ENCODE peak calls at places on chromosomes 13 and 19, in nine cellular contexts. One of them, this sample, is unnamed.

GRCh38 chr13:98752111-98752941 is at the start of gene SLC15A1:
- DNase-seq in endothelial cell: peak
- DNase-seq in aorta: no peak
- DNase-seq in upper lobe of right lung: no peak
- DNase-seq in stimulated activated CD4-positive, alpha-beta T cell treated with anti-CD3 and anti-CD28 coated beads, Interleukin-15, amount 100 ng/mL, for 24 hours: peak
- DNase-seq in natural killer cell: no peak
- DNase-seq in RKO: no peak
- DNase-seq in neural progenitor cell: peak
- DNase-seq in mammary epithelial cell: no peak
- DNase-seq in this sample: no peak

GRCh38 chr19:294341-294818 is 3.2 kb upstream of the PLPP2 start:
- DNase-seq in upper lobe of right lung: peak
- DNase-seq in stimulated activated CD4-positive, alpha-beta T cell treated with anti-CD3 and anti-CD28 coated beads, Interleukin-15, amount 100 ng/mL, for 24 hours: no peak
- DNase-seq in natural killer cell: no peak
- DNase-seq in mammary epithelial cell: no peak
- DNase-seq in RKO: peak
- DNase-seq in endothelial cell: no peak
- DNase-seq in neural progenitor cell: peak
- DNase-seq in aorta: peak
- DNase-seq in this sample: no peak

GRCh38 chr13:41691276-41691675 is 233.9 kb downstream of the RGCC start:
- DNase-seq in natural killer cell: no peak
- DNase-seq in aorta: no peak
- DNase-seq in endothelial cell: no peak
- DNase-seq in mammary epithelial cell: no peak
- DNase-seq in upper lobe of right lung: no peak
- DNase-seq in RKO: no peak
- DNase-seq in neural progenitor cell: no peak
- DNase-seq in stimulated activated CD4-positive, alpha-beta T cell treated with anti-CD3 and anti-CD28 coated beads, Interleukin-15, amount 100 ng/mL, for 24 hours: no peak
- DNase-seq in this sample: no peak

GRCh38 chr13:80168089-80168850 is 172.7 kb downstream of the SPRY2 start:
- DNase-seq in upper lobe of right lung: no peak
- DNase-seq in neural progenitor cell: no peak
- DNase-seq in mammary epithelial cell: peak
- DNase-seq in aorta: no peak
- DNase-seq in RKO: no peak
- DNase-seq in natural killer cell: no peak
- DNase-seq in stimulated activated CD4-positive, alpha-beta T cell treated with anti-CD3 and anti-CD28 coated beads, Interleukin-15, amount 100 ng/mL, for 24 hours: no peak
- DNase-seq in endothelial cell: no peak
- DNase-seq in this sample: no peak

GRCh38 chr13:71759506-71760225 is 107.3 kb downstream of the DACH1 start:
- DNase-seq in endothelial cell: no peak
- DNase-seq in mammary epithelial cell: no peak
- DNase-seq in aorta: no peak
- DNase-seq in upper lobe of right lung: no peak
- DNase-seq in RKO: no peak
- DNase-seq in natural killer cell: no peak
- DNase-seq in neural progenitor cell: peak
- DNase-seq in stimulated activated CD4-positive, alpha-beta T cell treated with anti-CD3 and anti-CD28 coated beads, Interleukin-15, amount 100 ng/mL, for 24 hours: no peak
- DNase-seq in this sample: peak

GRCh38 chr13:40508112-40508511 is 158.3 kb downstream of the FOXO1 start:
- DNase-seq in mammary epithelial cell: peak
- DNase-seq in aorta: no peak
- DNase-seq in upper lobe of right lung: no peak
- DNase-seq in natural killer cell: no peak
- DNase-seq in neural progenitor cell: no peak
- DNase-seq in endothelial cell: no peak
- DNase-seq in stimulated activated CD4-positive, alpha-beta T cell treated with anti-CD3 and anti-CD28 coated beads, Interleukin-15, amount 100 ng/mL, for 24 hours: no peak
- DNase-seq in RKO: no peak
- DNase-seq in this sample: no peak

GRCh38 chr13:39766464-39767167 is 111.2 kb downstream of the COG6 start:
- DNase-seq in stimulated activated CD4-positive, alpha-beta T cell treated with anti-CD3 and anti-CD28 coated beads, Interleukin-15, amount 100 ng/mL, for 24 hours: no peak
- DNase-seq in mammary epithelial cell: no peak
- DNase-seq in aorta: no peak
- DNase-seq in RKO: no peak
- DNase-seq in upper lobe of right lung: no peak
- DNase-seq in natural killer cell: no peak
- DNase-seq in endothelial cell: no peak
- DNase-seq in neural progenitor cell: no peak
- DNase-seq in this sample: no peak

GRCh38 chr19:38144667-38145066 is 79.4 kb downstream of the DPF1 start:
- DNase-seq in stimulated activated CD4-positive, alpha-beta T cell treated with anti-CD3 and anti-CD28 coated beads, Interleukin-15, amount 100 ng/mL, for 24 hours: no peak
- DNase-seq in mammary epithelial cell: no peak
- DNase-seq in aorta: no peak
- DNase-seq in natural killer cell: no peak
- DNase-seq in neural progenitor cell: no peak
- DNase-seq in endothelial cell: no peak
- DNase-seq in upper lobe of right lung: no peak
- DNase-seq in RKO: no peak
- DNase-seq in this sample: no peak

GRCh38 chr13:46844431-46844830 is 47.5 kb upstream of the ESD start:
- DNase-seq in stimulated activated CD4-positive, alpha-beta T cell treated with anti-CD3 and anti-CD28 coated beads, Interleukin-15, amount 100 ng/mL, for 24 hours: no peak
- DNase-seq in RKO: no peak
- DNase-seq in mammary epithelial cell: peak
- DNase-seq in natural killer cell: no peak
- DNase-seq in endothelial cell: no peak
- DNase-seq in neural progenitor cell: no peak
- DNase-seq in upper lobe of right lung: no peak
- DNase-seq in aorta: no peak
- DNase-seq in this sample: no peak

GRCh38 chr19:33310606-33311325 is 8.4 kb upstream of the CEBPA start:
- DNase-seq in natural killer cell: no peak
- DNase-seq in stimulated activated CD4-positive, alpha-beta T cell treated with anti-CD3 and anti-CD28 coated beads, Interleukin-15, amount 100 ng/mL, for 24 hours: no peak
- DNase-seq in endothelial cell: no peak
- DNase-seq in aorta: no peak
- DNase-seq in upper lobe of right lung: peak
- DNase-seq in mammary epithelial cell: no peak
- DNase-seq in RKO: no peak
- DNase-seq in neural progenitor cell: no peak
- DNase-seq in this sample: no peak

GRCh38 chr19:45355910-45356309 is 14.5 kb downstream of the ERCC2 start:
- DNase-seq in aorta: no peak
- DNase-seq in RKO: no peak
- DNase-seq in upper lobe of right lung: no peak
- DNase-seq in natural killer cell: no peak
- DNase-seq in stimulated activated CD4-positive, alpha-beta T cell treated with anti-CD3 and anti-CD28 coated beads, Interleukin-15, amount 100 ng/mL, for 24 hours: no peak
- DNase-seq in mammary epithelial cell: no peak
- DNase-seq in endothelial cell: no peak
- DNase-seq in neural progenitor cell: no peak
- DNase-seq in this sample: no peak

GRCh38 chr19:40283414-40284250 is 1.5 kb downstream of the AKT2 start:
- DNase-seq in stimulated activated CD4-positive, alpha-beta T cell treated with anti-CD3 and anti-CD28 coated beads, Interleukin-15, amount 100 ng/mL, for 24 hours: no peak
- DNase-seq in RKO: no peak
- DNase-seq in natural killer cell: no peak
- DNase-seq in mammary epithelial cell: no peak
- DNase-seq in aorta: peak
- DNase-seq in endothelial cell: no peak
- DNase-seq in neural progenitor cell: no peak
- DNase-seq in upper lobe of right lung: no peak
- DNase-seq in this sample: no peak

GRCh38 chr13:30976041-30976440 is 43.6 kb downstream of the TEX26 start:
- DNase-seq in stimulated activated CD4-positive, alpha-beta T cell treated with anti-CD3 and anti-CD28 coated beads, Interleukin-15, amount 100 ng/mL, for 24 hours: no peak
- DNase-seq in endothelial cell: no peak
- DNase-seq in aorta: no peak
- DNase-seq in RKO: no peak
- DNase-seq in natural killer cell: no peak
- DNase-seq in mammary epithelial cell: no peak
- DNase-seq in neural progenitor cell: no peak
- DNase-seq in upper lobe of right lung: no peak
- DNase-seq in this sample: no peak

GRCh38 chr13:31631071-31631470 is 108.3 kb upstream of the RXFP2 start:
- DNase-seq in natural killer cell: no peak
- DNase-seq in neural progenitor cell: no peak
- DNase-seq in aorta: no peak
- DNase-seq in mammary epithelial cell: no peak
- DNase-seq in upper lobe of right lung: no peak
- DNase-seq in RKO: no peak
- DNase-seq in endothelial cell: no peak
- DNase-seq in stimulated activated CD4-positive, alpha-beta T cell treated with anti-CD3 and anti-CD28 coated beads, Interleukin-15, amount 100 ng/mL, for 24 hours: no peak
- DNase-seq in this sample: no peak

GRCh38 chr13:31167490-31167889 is 5.8 kb upstream of the HSPH1 start:
- DNase-seq in endothelial cell: no peak
- DNase-seq in RKO: no peak
- DNase-seq in natural killer cell: no peak
- DNase-seq in mammary epithelial cell: no peak
- DNase-seq in stimulated activated CD4-positive, alpha-beta T cell treated with anti-CD3 and anti-CD28 coated beads, Interleukin-15, amount 100 ng/mL, for 24 hours: no peak
- DNase-seq in aorta: no peak
- DNase-seq in neural progenitor cell: no peak
- DNase-seq in upper lobe of right lung: no peak
- DNase-seq in this sample: no peak

GRCh38 chr19:46229442-46229841 is at the start of gene IGFL1:
- DNase-seq in aorta: no peak
- DNase-seq in natural killer cell: no peak
- DNase-seq in upper lobe of right lung: no peak
- DNase-seq in endothelial cell: no peak
- DNase-seq in mammary epithelial cell: no peak
- DNase-seq in RKO: no peak
- DNase-seq in neural progenitor cell: no peak
- DNase-seq in stimulated activated CD4-positive, alpha-beta T cell treated with anti-CD3 and anti-CD28 coated beads, Interleukin-15, amount 100 ng/mL, for 24 hours: no peak
- DNase-seq in this sample: no peak

GRCh38 chr19:10418281-10419199 is 1.8 kb upstream of the PDE4A start:
- DNase-seq in stimulated activated CD4-positive, alpha-beta T cell treated with anti-CD3 and anti-CD28 coated beads, Interleukin-15, amount 100 ng/mL, for 24 hours: no peak
- DNase-seq in neural progenitor cell: peak
- DNase-seq in upper lobe of right lung: no peak
- DNase-seq in mammary epithelial cell: no peak
- DNase-seq in endothelial cell: no peak
- DNase-seq in aorta: no peak
- DNase-seq in RKO: no peak
- DNase-seq in natural killer cell: no peak
- DNase-seq in this sample: no peak

GRCh38 chr13:101858869-101859268 is 406.4 kb downstream of the ITGBL1 start:
- DNase-seq in neural progenitor cell: no peak
- DNase-seq in mammary epithelial cell: no peak
- DNase-seq in stimulated activated CD4-positive, alpha-beta T cell treated with anti-CD3 and anti-CD28 coated beads, Interleukin-15, amount 100 ng/mL, for 24 hours: no peak
- DNase-seq in aorta: no peak
- DNase-seq in RKO: no peak
- DNase-seq in endothelial cell: no peak
- DNase-seq in upper lobe of right lung: no peak
- DNase-seq in natural killer cell: no peak
- DNase-seq in this sample: no peak

GRCh38 chr13:33633701-33634525 is 184.0 kb upstream of the RFC3 start:
- DNase-seq in endothelial cell: no peak
- DNase-seq in aorta: no peak
- DNase-seq in neural progenitor cell: no peak
- DNase-seq in stimulated activated CD4-positive, alpha-beta T cell treated with anti-CD3 and anti-CD28 coated beads, Interleukin-15, amount 100 ng/mL, for 24 hours: no peak
- DNase-seq in upper lobe of right lung: no peak
- DNase-seq in natural killer cell: no peak
- DNase-seq in RKO: no peak
- DNase-seq in mammary epithelial cell: peak
- DNase-seq in this sample: peak

GRCh38 chr19:21921691-21922180 is 85.8 kb upstream of the ZNF43 start:
- DNase-seq in RKO: no peak
- DNase-seq in endothelial cell: no peak
- DNase-seq in aorta: no peak
- DNase-seq in stimulated activated CD4-positive, alpha-beta T cell treated with anti-CD3 and anti-CD28 coated beads, Interleukin-15, amount 100 ng/mL, for 24 hours: no peak
- DNase-seq in mammary epithelial cell: no peak
- DNase-seq in neural progenitor cell: no peak
- DNase-seq in upper lobe of right lung: no peak
- DNase-seq in natural killer cell: no peak
- DNase-seq in this sample: no peak